ENCODE peak calls at places on chromosomes 1 and 21, in eight cellular contexts. One of them, this sample, is unnamed.

GRCh38 chr1:214332950-214333798 is 52.2 kb downstream of the SMYD2 start:
- DNase-seq in ascending aorta: peak
- DNase-seq in A549: peak
- DNase-seq in HCT116: peak
- DNase-seq in aorta: no peak
- DNase-seq in mammary epithelial cell: no peak
- DNase-seq in left ventricle myocardium inferior: no peak
- DNase-seq in suprapubic skin: no peak
- DNase-seq in this sample: peak

GRCh38 chr1:61101461-61102440 is 19.4 kb downstream of the NFIA start:
- DNase-seq in ascending aorta: no peak
- DNase-seq in A549: no peak
- DNase-seq in HCT116: no peak
- DNase-seq in aorta: no peak
- DNase-seq in mammary epithelial cell: no peak
- DNase-seq in left ventricle myocardium inferior: no peak
- DNase-seq in suprapubic skin: no peak
- DNase-seq in this sample: no peak

GRCh38 chr1:64624859-64625258 is 120.0 kb upstream of the RAVER2 start:
- DNase-seq in ascending aorta: no peak
- DNase-seq in A549: no peak
- DNase-seq in HCT116: no peak
- DNase-seq in aorta: no peak
- DNase-seq in mammary epithelial cell: no peak
- DNase-seq in left ventricle myocardium inferior: no peak
- DNase-seq in suprapubic skin: no peak
- DNase-seq in this sample: no peak

GRCh38 chr1:60419023-60419422 is 345.5 kb upstream of the C1orf87 start:
- DNase-seq in ascending aorta: no peak
- DNase-seq in A549: no peak
- DNase-seq in HCT116: no peak
- DNase-seq in aorta: no peak
- DNase-seq in mammary epithelial cell: no peak
- DNase-seq in left ventricle myocardium inferior: no peak
- DNase-seq in suprapubic skin: no peak
- DNase-seq in this sample: no peak

GRCh38 chr21:43916691-43917514 is 51.9 kb downstream of the AGPAT3 start:
- DNase-seq in ascending aorta: no peak
- DNase-seq in A549: no peak
- DNase-seq in HCT116: no peak
- DNase-seq in aorta: peak
- DNase-seq in mammary epithelial cell: peak
- DNase-seq in left ventricle myocardium inferior: no peak
- DNase-seq in suprapubic skin: peak
- DNase-seq in this sample: no peak

GRCh38 chr21:21148009-21148408 is 149.8 kb downstream of the NCAM2 start:
- DNase-seq in ascending aorta: no peak
- DNase-seq in A549: no peak
- DNase-seq in HCT116: no peak
- DNase-seq in aorta: no peak
- DNase-seq in mammary epithelial cell: no peak
- DNase-seq in left ventricle myocardium inferior: no peak
- DNase-seq in suprapubic skin: no peak
- DNase-seq in this sample: no peak

GRCh38 chr1:196685506-196685905 is 33.7 kb downstream of the CFH start:
- DNase-seq in ascending aorta: no peak
- DNase-seq in A549: no peak
- DNase-seq in HCT116: no peak
- DNase-seq in aorta: no peak
- DNase-seq in mammary epithelial cell: no peak
- DNase-seq in left ventricle myocardium inferior: no peak
- DNase-seq in suprapubic skin: no peak
- DNase-seq in this sample: no peak

GRCh38 chr1:196433000-196433399 is 175.2 kb downstream of the KCNT2 start:
- DNase-seq in ascending aorta: no peak
- DNase-seq in A549: no peak
- DNase-seq in HCT116: no peak
- DNase-seq in aorta: no peak
- DNase-seq in mammary epithelial cell: no peak
- DNase-seq in left ventricle myocardium inferior: no peak
- DNase-seq in suprapubic skin: no peak
- DNase-seq in this sample: no peak

GRCh38 chr21:44892536-44893277 is 19.2 kb upstream of the PTTG1IP start:
- DNase-seq in ascending aorta: peak
- DNase-seq in A549: no peak
- DNase-seq in HCT116: peak
- DNase-seq in aorta: peak
- DNase-seq in mammary epithelial cell: peak
- DNase-seq in left ventricle myocardium inferior: peak
- DNase-seq in suprapubic skin: no peak
- DNase-seq in this sample: peak

GRCh38 chr21:15224346-15225086 is 159.7 kb upstream of the NRIP1 start:
- DNase-seq in ascending aorta: no peak
- DNase-seq in A549: peak
- DNase-seq in HCT116: peak
- DNase-seq in aorta: no peak
- DNase-seq in mammary epithelial cell: peak
- DNase-seq in left ventricle myocardium inferior: no peak
- DNase-seq in suprapubic skin: no peak
- DNase-seq in this sample: no peak

GRCh38 chr1:3504151-3504822 is 49.8 kb downstream of the ARHGEF16 start:
- DNase-seq in ascending aorta: peak
- DNase-seq in A549: peak
- DNase-seq in HCT116: peak
- DNase-seq in aorta: peak
- DNase-seq in mammary epithelial cell: peak
- DNase-seq in left ventricle myocardium inferior: peak
- DNase-seq in suprapubic skin: peak
- DNase-seq in this sample: peak

GRCh38 chr21:32940079-32941014 is 85.4 kb upstream of the OLIG2 start:
- DNase-seq in ascending aorta: no peak
- DNase-seq in A549: peak
- DNase-seq in HCT116: peak
- DNase-seq in aorta: no peak
- DNase-seq in mammary epithelial cell: peak
- DNase-seq in left ventricle myocardium inferior: no peak
- DNase-seq in suprapubic skin: no peak
- DNase-seq in this sample: peak

GRCh38 chr1:186775881-186776560 is 52.7 kb upstream of the PLA2G4A start:
- DNase-seq in ascending aorta: no peak
- DNase-seq in A549: no peak
- DNase-seq in HCT116: no peak
- DNase-seq in aorta: no peak
- DNase-seq in mammary epithelial cell: peak
- DNase-seq in left ventricle myocardium inferior: no peak
- DNase-seq in suprapubic skin: no peak
- DNase-seq in this sample: no peak

GRCh38 chr1:119286587-119287181 is 81.9 kb upstream of the HAO2 start:
- DNase-seq in ascending aorta: no peak
- DNase-seq in A549: peak
- DNase-seq in HCT116: peak
- DNase-seq in aorta: no peak
- DNase-seq in mammary epithelial cell: peak
- DNase-seq in left ventricle myocardium inferior: no peak
- DNase-seq in suprapubic skin: no peak
- DNase-seq in this sample: no peak

GRCh38 chr1:52296345-52296744 is 69.7 kb downstream of the CC2D1B start:
- DNase-seq in ascending aorta: no peak
- DNase-seq in A549: peak
- DNase-seq in HCT116: peak
- DNase-seq in aorta: no peak
- DNase-seq in mammary epithelial cell: peak
- DNase-seq in left ventricle myocardium inferior: no peak
- DNase-seq in suprapubic skin: no peak
- DNase-seq in this sample: peak

GRCh38 chr21:28959367-28960099 is 33.1 kb downstream of the LTN1 start:
- DNase-seq in ascending aorta: no peak
- DNase-seq in A549: peak
- DNase-seq in HCT116: no peak
- DNase-seq in aorta: no peak
- DNase-seq in mammary epithelial cell: peak
- DNase-seq in left ventricle myocardium inferior: no peak
- DNase-seq in suprapubic skin: no peak
- DNase-seq in this sample: no peak

GRCh38 chr1:248821101-248821500 is 4.6 kb downstream of the SH3BP5L start:
- DNase-seq in ascending aorta: peak
- DNase-seq in A549: peak
- DNase-seq in HCT116: no peak
- DNase-seq in aorta: peak
- DNase-seq in mammary epithelial cell: peak
- DNase-seq in left ventricle myocardium inferior: no peak
- DNase-seq in suprapubic skin: no peak
- DNase-seq in this sample: no peak

GRCh38 chr1:204544321-204544720 is 28.1 kb downstream of the MDM4 start:
- DNase-seq in ascending aorta: no peak
- DNase-seq in A549: no peak
- DNase-seq in HCT116: no peak
- DNase-seq in aorta: no peak
- DNase-seq in mammary epithelial cell: peak
- DNase-seq in left ventricle myocardium inferior: no peak
- DNase-seq in suprapubic skin: no peak
- DNase-seq in this sample: no peak

GRCh38 chr1:160267284-160267991 is 5.1 kb upstream of the DCAF8 start:
- DNase-seq in ascending aorta: no peak
- DNase-seq in A549: no peak
- DNase-seq in HCT116: no peak
- DNase-seq in aorta: no peak
- DNase-seq in mammary epithelial cell: no peak
- DNase-seq in left ventricle myocardium inferior: no peak
- DNase-seq in suprapubic skin: no peak
- DNase-seq in this sample: no peak

GRCh38 chr1:160271025-160271424 is 8.7 kb upstream of the DCAF8 start:
- DNase-seq in ascending aorta: no peak
- DNase-seq in A549: no peak
- DNase-seq in HCT116: no peak
- DNase-seq in aorta: no peak
- DNase-seq in mammary epithelial cell: no peak
- DNase-seq in left ventricle myocardium inferior: no peak
- DNase-seq in suprapubic skin: no peak
- DNase-seq in this sample: no peak
- H3K27ac ChIP-seq in ascending aorta: no peak
- H3K27ac ChIP-seq in A549: no peak
- H3K27ac ChIP-seq in HCT116: no peak
- H3K27ac ChIP-seq in aorta: no peak
- H3K27ac ChIP-seq in mammary epithelial cell: no peak
- H3K27ac ChIP-seq in left ventricle myocardium inferior: no peak
- H3K27ac ChIP-seq in suprapubic skin: no peak
- H3K27ac ChIP-seq in this sample: no peak

GRCh38 chr1:109814993-109815786 is 51.5 kb upstream of the EPS8L3 start:
- DNase-seq in ascending aorta: no peak
- DNase-seq in A549: no peak
- DNase-seq in HCT116: no peak
- DNase-seq in aorta: no peak
- DNase-seq in mammary epithelial cell: no peak
- DNase-seq in left ventricle myocardium inferior: no peak
- DNase-seq in suprapubic skin: no peak
- DNase-seq in this sample: no peak

GRCh38 chr1:109816975-109817535 is 53.3 kb upstream of the EPS8L3 start:
- DNase-seq in ascending aorta: no peak
- DNase-seq in A549: no peak
- DNase-seq in HCT116: no peak
- DNase-seq in aorta: no peak
- DNase-seq in mammary epithelial cell: no peak
- DNase-seq in left ventricle myocardium inferior: no peak
- DNase-seq in suprapubic skin: no peak
- DNase-seq in this sample: no peak

GRCh38 chr1:109817881-109818280 is 54.2 kb upstream of the EPS8L3 start:
- DNase-seq in ascending aorta: no peak
- DNase-seq in A549: no peak
- DNase-seq in HCT116: no peak
- DNase-seq in aorta: no peak
- DNase-seq in mammary epithelial cell: no peak
- DNase-seq in left ventricle myocardium inferior: no peak
- DNase-seq in suprapubic skin: no peak
- DNase-seq in this sample: no peak

GRCh38 chr1:109814223-109814622 is 50.5 kb upstream of the EPS8L3 start:
- DNase-seq in ascending aorta: no peak
- DNase-seq in A549: no peak
- DNase-seq in HCT116: no peak
- DNase-seq in aorta: no peak
- DNase-seq in mammary epithelial cell: no peak
- DNase-seq in left ventricle myocardium inferior: no peak
- DNase-seq in suprapubic skin: no peak
- DNase-seq in this sample: no peak

GRCh38 chr1:109815809-109816791 is 52.4 kb upstream of the EPS8L3 start:
- DNase-seq in ascending aorta: peak
- DNase-seq in A549: no peak
- DNase-seq in HCT116: no peak
- DNase-seq in aorta: no peak
- DNase-seq in mammary epithelial cell: no peak
- DNase-seq in left ventricle myocardium inferior: no peak
- DNase-seq in suprapubic skin: no peak
- DNase-seq in this sample: no peak
- H3K4me3 ChIP-seq in ascending aorta: no peak
- H3K4me3 ChIP-seq in A549: no peak
- H3K4me3 ChIP-seq in HCT116: no peak
- H3K4me3 ChIP-seq in aorta: no peak
- H3K4me3 ChIP-seq in mammary epithelial cell: no peak
- H3K4me3 ChIP-seq in left ventricle myocardium inferior: no peak
- H3K4me3 ChIP-seq in suprapubic skin: no peak
- H3K4me3 ChIP-seq in this sample: no peak

DNA sequence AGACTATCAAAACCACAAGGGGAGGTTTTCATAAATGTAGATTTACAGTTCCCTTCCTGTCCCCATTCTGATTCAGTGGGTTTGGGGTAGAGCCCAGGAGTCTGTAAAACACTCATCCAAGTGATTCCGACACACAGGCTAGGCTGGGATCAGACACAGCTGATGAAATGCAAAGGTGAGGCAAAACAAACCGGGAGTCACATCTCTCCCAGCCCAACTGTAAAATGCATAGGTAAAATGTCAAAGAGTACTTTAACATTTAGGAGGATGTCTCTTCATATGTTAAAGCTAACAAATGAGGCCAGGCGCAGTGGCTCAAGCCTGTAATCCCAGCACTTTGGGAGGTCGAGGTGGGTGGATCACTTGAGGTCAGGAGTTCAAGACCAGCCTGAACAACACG is 45.0 kb downstream of the ZNF281 start:
- DNase-seq in ascending aorta: no peak
- DNase-seq in A549: no peak
- DNase-seq in HCT116: no peak
- DNase-seq in aorta: no peak
- DNase-seq in mammary epithelial cell: no peak
- DNase-seq in left ventricle myocardium inferior: no peak
- DNase-seq in suprapubic skin: no peak
- DNase-seq in this sample: no peak
- H3K27ac ChIP-seq in ascending aorta: no peak
- H3K27ac ChIP-seq in A549: peak
- H3K27ac ChIP-seq in HCT116: no peak
- H3K27ac ChIP-seq in aorta: no peak
- H3K27ac ChIP-seq in mammary epithelial cell: no peak
- H3K27ac ChIP-seq in left ventricle myocardium inferior: no peak
- H3K27ac ChIP-seq in suprapubic skin: no peak
- H3K27ac ChIP-seq in this sample: no peak

DNA sequence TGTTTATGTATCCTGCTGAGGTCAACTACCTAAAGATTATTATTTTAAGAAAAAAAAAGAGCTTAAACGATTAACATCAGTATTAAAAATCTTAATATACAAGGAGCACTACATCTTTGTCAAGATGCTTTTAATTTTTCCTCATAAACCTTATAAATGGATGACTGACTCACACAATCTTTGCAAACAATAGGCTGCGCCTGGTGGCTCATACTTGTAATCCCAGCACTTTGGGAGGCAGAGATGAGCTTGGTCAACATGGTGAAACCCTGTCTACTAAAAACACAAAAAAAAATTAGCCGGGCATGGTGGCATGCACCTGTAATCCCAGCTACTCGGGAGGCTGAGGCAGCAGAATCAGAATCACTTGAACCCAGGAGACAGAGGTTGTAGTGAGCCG is 1.7 kb downstream of the KHDC4 start:
- DNase-seq in ascending aorta: no peak
- DNase-seq in A549: no peak
- DNase-seq in HCT116: no peak
- DNase-seq in aorta: no peak
- DNase-seq in mammary epithelial cell: no peak
- DNase-seq in left ventricle myocardium inferior: no peak
- DNase-seq in suprapubic skin: no peak
- DNase-seq in this sample: no peak
- H3K4me3 ChIP-seq in ascending aorta: no peak
- H3K4me3 ChIP-seq in A549: peak
- H3K4me3 ChIP-seq in HCT116: peak
- H3K4me3 ChIP-seq in aorta: no peak
- H3K4me3 ChIP-seq in mammary epithelial cell: no peak
- H3K4me3 ChIP-seq in left ventricle myocardium inferior: peak
- H3K4me3 ChIP-seq in suprapubic skin: peak
- H3K4me3 ChIP-seq in this sample: no peak